ENCODE peak calls at places on chromosomes 12 and 14, in seven cellular contexts. G is kidney tubule cell, P is substantia nigra, A is Calu3, O is HFFc6, Q is lower leg skin, Z is activated T-helper 1 cell treated with Interleukin-2 at 50 U/mL for 16 hours. L is an unnamed sample.

GRCh38 chr14:93936245-93936644 is 9.1 kb downstream of the FAM181A start:
- DNase-seq in O (peak), P (no peak), Z (no peak), G (peak), Q (no peak), A (peak), L (no peak)

GRCh38 chr14:89299587-89299986 is 117.4 kb downstream of the FOXN3 start:
- DNase-seq in Q (no peak), G (no peak), Z (no peak), O (no peak), P (no peak), A (no peak), L (no peak)

GRCh38 chr14:73381379-73382013 is 76.8 kb downstream of the NUMB start:
- DNase-seq in O (no peak), G (no peak), P (no peak), Q (no peak), A (no peak), Z (no peak), L (no peak)

GRCh38 chr14:59422069-59422881 is 42.9 kb downstream of the GPR135 start:
- DNase-seq in Q (no peak), G (no peak), P (no peak), O (no peak), A (no peak), Z (no peak), L (no peak)

GRCh38 chr14:75675265-75675960 is 14.4 kb downstream of the TTLL5 start:
- DNase-seq in Q (no peak), O (no peak), A (no peak), G (peak), P (no peak), Z (no peak), L (no peak)

GRCh38 chr14:32047791-32048190 is 29.3 kb upstream of the ARHGAP5 start:
- DNase-seq in Q (no peak), P (no peak), Z (no peak), G (peak), A (no peak), O (no peak), L (no peak)

GRCh38 chr12:96383991-96384390 is 16.2 kb downstream of the CDK17 start:
- DNase-seq in Z (no peak), G (no peak), O (peak), P (no peak), Q (no peak), A (no peak), L (no peak)

GRCh38 chr14:38786921-38787320 is 316.1 kb downstream of the SEC23A start:
- DNase-seq in O (no peak), G (peak), P (no peak), Z (no peak), Q (no peak), A (no peak), L (no peak)

GRCh38 chr12:27554421-27555186 is 30.6 kb downstream of the PPFIBP1 start:
- DNase-seq in Z (no peak), Q (peak), P (no peak), G (no peak), O (no peak), A (no peak), L (peak)

GRCh38 chr12:18141583-18141982 is 51.6 kb upstream of the RERGL start:
- DNase-seq in O (no peak), G (peak), Q (no peak), Z (no peak), A (peak), P (no peak), L (no peak)

GRCh38 chr12:80190001-80190400 is 90.7 kb downstream of the OTOGL start:
- DNase-seq in O (no peak), Q (no peak), G (no peak), Z (no peak), A (no peak), P (no peak), L (no peak)

GRCh38 chr12:49260165-49260564 is 4.7 kb upstream of the TUBA1C start:
- DNase-seq in Z (no peak), A (no peak), P (no peak), G (peak), O (no peak), Q (no peak), L (no peak)

L was measured in heart right ventricle.